ENCODE peak calls at places on chromosomes 12 and 14, in four cellular contexts. V is mammary epithelial cell, L is ovary, K is epithelial cell of esophagus. X is an unnamed sample.

GRCh38 chr12:50302686-50303085 is 19.4 kb upstream of the LIMA1 start:
- DNase-seq in K (no peak), V (no peak), L (no peak), X (peak)

GRCh38 chr12:80864046-80864735 is 73.5 kb downstream of the LIN7A start:
- DNase-seq in L (no peak), V (no peak), K (no peak), X (peak)

GRCh38 chr12:24948816-24949722 is at the start of gene BCAT1:
- DNase-seq in V (peak), L (peak), K (peak), X (peak)

GRCh38 chr12:106274012-106274411 is 26.2 kb upstream of the CKAP4 start:
- DNase-seq in V (no peak), L (peak), K (no peak), X (no peak)

GRCh38 chr14:100540141-100540925 is 46.9 kb downstream of the BEGAIN start:
- DNase-seq in V (no peak), K (no peak), L (no peak), X (no peak)

GRCh38 chr12:132689227-132689626 is 1.8 kb downstream of the PXMP2 start:
- DNase-seq in L (no peak), K (no peak), V (no peak), X (no peak)

GRCh38 chr12:49548822-49549648 is 10.2 kb downstream of the KCNH3 start:
- DNase-seq in K (no peak), V (no peak), L (no peak), X (no peak)

GRCh38 chr12:15883536-15883935 is 1.3 kb downstream of the STRAP start:
- DNase-seq in V (peak), K (no peak), L (no peak), X (peak)

GRCh38 chr14:67444395-67444794 is 32.4 kb upstream of the PLEK2 start:
- DNase-seq in L (no peak), V (peak), K (peak), X (no peak)

GRCh38 chr14:94079891-94080605 is 954 bp downstream of the DDX24 start:
- DNase-seq in V (no peak), L (no peak), K (no peak), X (peak)

GRCh38 chr12:30025317-30025716 is 241.6 kb upstream of the TMTC1 start:
- DNase-seq in K (no peak), L (no peak), V (no peak), X (no peak)

GRCh38 chr12:15558915-15559528 is 230.2 kb downstream of the EPS8 start:
- DNase-seq in K (peak), V (peak), L (no peak), X (peak)

GRCh38 chr12:55818886-55819285 is 1.0 kb downstream of the ORMDL2 start:
- DNase-seq in L (no peak), V (no peak), K (no peak), X (peak)

GRCh38 chr12:101076940-101077351 is 133.1 kb downstream of the SLC5A8 start:
- DNase-seq in L (no peak), K (peak), V (no peak), X (peak)

GRCh38 chr12:104083769-104084475 is 19.6 kb downstream of the HCFC2 start:
- DNase-seq in V (no peak), K (no peak), L (no peak), X (no peak)

GRCh38 chr12:3553681-3554546 is 62.9 kb downstream of the PRMT8 start:
- DNase-seq in V (no peak), K (no peak), L (no peak), X (no peak)

GRCh38 chr12:120873231-120873630 is 30.9 kb downstream of the SPPL3 start:
- DNase-seq in L (no peak), K (no peak), V (no peak), X (no peak)

GRCh38 chr12:13000935-13001724 is 1.1 kb upstream of the HEBP1 start:
- DNase-seq in V (peak), K (peak), L (peak), X (peak)

GRCh38 chr12:12441891-12442461 is 85.1 kb downstream of the BORCS5 start:
- DNase-seq in K (peak), V (peak), L (no peak), X (no peak)

GRCh38 chr14:68729556-68729955 is 63.3 kb downstream of the ZFP36L1 start:
- DNase-seq in V (no peak), L (no peak), K (no peak), X (no peak)

DNA sequence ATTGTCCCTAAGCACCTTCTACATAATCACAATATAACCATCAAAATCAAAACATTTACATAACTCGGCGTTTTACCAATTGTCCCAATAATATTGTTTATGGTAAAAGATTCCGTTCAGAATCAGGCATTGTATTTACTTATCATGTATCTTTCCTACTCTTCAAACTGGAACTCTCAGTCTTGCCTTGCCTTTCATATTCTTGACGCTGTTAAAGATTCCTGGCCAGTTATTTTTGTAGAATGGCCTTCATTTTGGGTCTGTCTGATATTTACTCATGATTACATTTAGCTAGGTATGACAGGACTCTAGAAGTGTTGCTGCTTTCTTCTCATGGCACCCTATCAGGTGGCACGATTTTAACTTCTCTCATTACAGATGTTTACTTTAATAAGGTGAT is 850 bp upstream of the HEATR5A start:
- DNase-seq in V (no peak), L (no peak), K (no peak), X (no peak)
- H3K4me3 ChIP-seq in V (peak), L (no peak), K (no peak), X (no peak)

DNA sequence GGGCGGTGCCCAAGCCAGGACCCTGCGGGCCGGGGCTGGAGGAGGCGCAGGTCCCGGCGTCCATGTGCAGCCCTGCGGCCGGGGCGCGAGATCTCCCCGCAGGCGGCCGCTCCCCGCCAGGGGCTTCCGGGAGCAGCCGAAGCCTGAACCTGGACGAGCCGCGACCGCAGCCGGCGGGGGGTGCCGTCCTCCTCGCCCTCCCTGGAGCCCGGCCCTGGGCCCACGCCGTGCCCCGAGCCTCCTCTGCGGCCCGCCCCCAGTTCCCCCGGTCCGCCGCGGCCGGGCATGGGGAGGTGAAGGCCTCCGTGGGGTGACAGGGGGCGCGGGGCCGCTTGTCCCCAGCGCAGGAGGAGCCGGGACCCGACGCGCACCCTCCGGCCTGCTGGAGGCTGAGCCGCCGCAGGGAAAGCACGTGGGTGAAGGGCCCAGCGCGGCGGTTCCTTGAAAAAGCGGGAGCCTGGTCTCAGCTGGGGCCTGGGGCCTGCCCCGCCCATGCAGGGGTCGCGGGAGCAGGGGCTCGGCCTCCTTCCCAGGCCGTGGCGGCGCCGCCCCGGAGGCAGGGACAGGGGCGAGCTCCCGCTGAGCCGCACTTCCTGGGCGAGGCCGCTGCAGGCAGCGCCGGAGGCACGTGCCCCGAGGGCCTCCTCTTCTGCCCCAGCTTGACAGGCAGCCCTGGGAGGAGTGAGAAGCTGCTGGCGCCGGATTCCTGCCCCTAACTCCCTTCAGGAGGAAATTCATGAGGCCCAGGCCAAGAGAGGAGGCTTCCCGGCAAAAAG is 55.6 kb upstream of the PPP2R5C start:
- DNase-seq in L (peak), K (peak), V (no peak), X (no peak)
- H3K4me3 ChIP-seq in L (peak), K (no peak), V (no peak), X (no peak)

GRCh38 chr14:20781805-20782204 is 737 bp downstream of the RNASE6 start:
- DNase-seq in V (no peak), L (no peak), K (no peak), X (no peak)
- H3K4me3 ChIP-seq in V (no peak), L (no peak), K (no peak), X (no peak)

GRCh38 chr12:62436164-62436503 is 30.5 kb upstream of the MON2 start:
- DNase-seq in L (no peak), V (no peak), K (no peak), X (no peak)
- H3K4me3 ChIP-seq in L (no peak), V (no peak), K (no peak), X (no peak)

GRCh38 chr14:53948181-53948884 is 8.3 kb downstream of the BMP4 start:
- DNase-seq in L (no peak), K (no peak), V (no peak), X (no peak)
- H3K4me3 ChIP-seq in L (no peak), K (no peak), V (no peak), X (no peak)

DNA sequence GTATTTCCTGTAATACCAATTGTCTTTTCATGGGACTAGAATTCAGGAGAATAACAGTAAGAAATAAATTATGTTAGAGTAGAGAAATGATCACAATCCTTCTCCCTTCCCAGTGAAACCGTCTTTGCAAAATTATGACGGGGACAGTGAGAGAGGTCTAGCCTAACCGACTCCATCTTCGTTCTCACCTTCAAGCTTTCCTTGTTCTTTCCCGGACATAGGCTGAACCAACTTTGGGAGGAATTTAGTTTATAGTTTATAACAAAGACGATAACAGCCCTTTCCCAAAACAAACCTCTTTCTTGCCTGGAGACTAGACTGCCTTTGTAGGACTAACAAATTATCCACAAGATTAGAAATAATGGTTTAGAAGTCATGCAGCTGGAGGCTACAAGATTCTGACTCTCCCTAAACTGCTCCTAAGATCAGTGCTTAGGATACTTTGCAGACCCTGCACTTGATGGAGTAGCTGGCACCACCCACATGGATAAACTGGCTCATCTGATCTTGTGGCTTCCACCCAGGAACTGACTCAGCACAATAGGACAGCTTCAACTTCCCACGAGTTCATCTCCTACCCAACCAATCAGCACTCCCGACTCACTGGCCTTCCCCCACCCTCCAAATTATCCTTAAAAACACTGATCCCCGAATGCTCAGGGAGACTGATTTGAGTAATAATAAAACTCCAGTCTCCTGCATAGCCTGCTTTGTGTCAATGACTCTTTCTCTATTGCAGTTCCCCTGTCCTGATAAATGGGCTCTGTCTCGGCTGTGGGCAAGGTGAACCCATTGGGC is 521.2 kb upstream of the TBX3 start:
- DNase-seq in L (peak), V (peak), K (peak), X (peak)
- H3K4me3 ChIP-seq in L (no peak), V (no peak), K (no peak), X (no peak)

GRCh38 chr14:64186231-64187129 is 107.7 kb downstream of the ESR2 start:
- DNase-seq in K (no peak), L (peak), V (no peak), X (no peak)
- H3K4me3 ChIP-seq in K (no peak), L (no peak), V (no peak), X (no peak)

X was measured in fibroblast of mammary gland.